ENCODE peak calls at places on chromosomes 2 and 18, in ten cellular contexts. S is neural progenitor cell, H is astrocyte, M is SK-N-SH, B is H9, W is MM.1S, V is GM23338, K is HCT116, E is mammary epithelial cell, D is hepatocyte. O is an unnamed sample.

GRCh38 chr18:46204143-46204542 is 100.0 kb downstream of the HAUS1 start:
- DNase-seq in K (no peak), S (no peak), V (no peak), M (no peak), B (no peak), W (no peak), E (no peak), D (no peak), H (no peak), O (no peak)

GRCh38 chr2:86017901-86018896 is 87.5 kb downstream of the POLR1A start:
- DNase-seq in B (no peak), S (no peak), K (no peak), H (peak), V (no peak), E (peak), D (no peak), W (no peak), M (no peak), O (peak)

GRCh38 chr2:240363718-240364581 is 71.5 kb upstream of the GPC1 start:
- DNase-seq in K (no peak), E (no peak), M (no peak), W (peak), D (no peak), V (no peak), S (no peak), H (no peak), B (no peak), O (no peak)

GRCh38 chr18:57813245-57813644 is 10.1 kb upstream of the ATP8B1 start:
- DNase-seq in D (no peak), K (peak), H (peak), W (no peak), M (no peak), V (no peak), S (no peak), E (peak), B (no peak), O (peak)

GRCh38 chr18:48376406-48376805 is 32.8 kb downstream of the ZBTB7C start:
- DNase-seq in V (peak), H (no peak), D (no peak), S (peak), B (peak), K (no peak), M (peak), W (no peak), E (no peak), O (no peak)

GRCh38 chr2:24147364-24147763 is 24.1 kb downstream of the FAM228B start:
- DNase-seq in M (no peak), H (no peak), S (no peak), E (no peak), B (no peak), D (no peak), K (no peak), W (no peak), V (no peak), O (peak)

GRCh38 chr2:17800219-17800618 is 16.0 kb upstream of the MSGN1 start:
- DNase-seq in V (no peak), S (no peak), E (peak), D (peak), W (no peak), K (no peak), B (no peak), M (no peak), H (peak), O (no peak)

GRCh38 chr2:96260404-96261260 is 5.2 kb downstream of the TMEM127 start:
- DNase-seq in S (peak), M (peak), W (peak), K (peak), H (peak), E (peak), D (peak), V (peak), B (peak), O (peak)

GRCh38 chr2:100321181-100321880 is 970 bp downstream of the LONRF2 start:
- DNase-seq in K (no peak), M (peak), E (peak), B (peak), H (peak), D (peak), W (no peak), S (peak), V (peak), O (peak)

GRCh38 chr2:66489433-66489832 is 54.5 kb downstream of the MEIS1 start:
- DNase-seq in W (no peak), B (no peak), K (no peak), E (no peak), V (no peak), M (no peak), S (no peak), D (no peak), H (no peak), O (no peak)

GRCh38 chr18:75984853-75985252 is 510.2 kb downstream of the ZNF516 start:
- DNase-seq in S (no peak), B (no peak), K (no peak), W (no peak), E (no peak), M (no peak), H (no peak), D (no peak), V (no peak), O (no peak)

GRCh38 chr2:100783986-100784385 is 36.0 kb upstream of the NPAS2 start:
- DNase-seq in M (no peak), W (no peak), D (no peak), V (no peak), S (no peak), E (no peak), K (no peak), B (no peak), H (peak), O (peak)

GRCh38 chr2:47056875-47057731 is 98.0 kb downstream of the STPG4 start:
- DNase-seq in V (no peak), B (no peak), D (no peak), S (no peak), M (peak), K (no peak), H (no peak), E (no peak), W (no peak), O (peak)

GRCh38 chr2:55155764-55156221 is 76.3 kb downstream of the CLHC1 start:
- DNase-seq in K (no peak), H (peak), B (no peak), S (no peak), D (no peak), W (no peak), M (no peak), E (no peak), V (no peak), O (peak)

GRCh38 chr2:196263181-196263747 is 91.9 kb upstream of the STK17B start:
- DNase-seq in H (peak), B (no peak), D (no peak), K (no peak), W (peak), V (no peak), E (peak), S (no peak), M (no peak), O (peak)
- H2AFZ ChIP-seq in H (no peak), B (no peak), D (no peak), K (no peak), W (peak), V (no peak), E (peak), S (no peak), M (no peak), O (peak)

DNA sequence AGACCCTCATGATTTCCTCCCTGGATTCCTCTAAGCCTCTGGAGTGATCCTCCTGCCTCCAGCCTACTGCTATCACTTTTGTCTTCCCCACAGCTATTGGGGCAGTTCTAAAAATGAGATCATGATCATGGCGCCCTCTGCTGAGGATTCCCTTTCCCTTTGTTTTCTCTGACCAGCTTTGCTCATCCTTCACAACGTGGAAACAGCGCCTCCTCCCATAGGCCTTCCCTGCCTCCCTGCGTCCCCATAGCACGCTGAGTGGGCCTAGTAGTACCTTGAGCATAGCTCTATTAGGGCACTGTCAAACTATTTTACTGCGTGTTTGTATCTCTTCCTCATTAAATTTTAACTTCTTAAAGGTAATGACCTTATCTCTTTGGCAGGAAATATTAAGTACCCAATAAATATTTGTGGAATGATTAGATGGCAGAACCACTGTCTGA is 207.0 kb upstream of the FANCL start:
- DNase-seq in H (peak), M (peak), D (peak), V (peak), W (peak), B (peak), K (peak), E (peak), S (peak), O (peak)
- TF ChIP-seq CTCF in H (peak), M (peak), D (peak), V (peak), W (peak), B (peak), K (peak), E (peak), S (peak), O (peak)

GRCh38 chr2:10322973-10323372 is 20.3 kb downstream of the HPCAL1 start:
- DNase-seq in B (no peak), H (no peak), D (no peak), E (no peak), K (no peak), V (no peak), W (no peak), M (no peak), S (no peak), O (no peak)
- H2AFZ ChIP-seq in B (no peak), H (no peak), D (no peak), E (no peak), K (no peak), V (no peak), W (no peak), M (no peak), S (no peak), O (no peak)

GRCh38 chr18:3592864-3593263 is 142.9 kb downstream of the TGIF1 start:
- DNase-seq in E (no peak), V (peak), B (no peak), K (no peak), M (no peak), S (no peak), D (no peak), H (no peak), W (no peak), O (no peak)

GRCh38 chr18:3594760-3595241 is 144.8 kb downstream of the TGIF1 start:
- DNase-seq in B (no peak), E (peak), M (no peak), K (no peak), V (no peak), S (peak), D (peak), H (peak), W (no peak), O (peak)

GRCh38 chr18:3595282-3596273 is 145.6 kb downstream of the TGIF1 start:
- DNase-seq in E (peak), D (peak), K (no peak), B (no peak), V (no peak), H (peak), W (no peak), M (no peak), S (no peak), O (peak)

GRCh38 chr18:3593381-3593903 is 143.5 kb downstream of the TGIF1 start:
- DNase-seq in B (no peak), D (no peak), W (no peak), V (peak), S (peak), E (peak), K (no peak), H (peak), M (peak), O (peak)

GRCh38 chr18:3593904-3594759 is 144.2 kb downstream of the TGIF1 start:
- DNase-seq in H (peak), E (peak), W (peak), V (peak), K (peak), M (peak), D (peak), S (peak), B (peak), O (peak)
- TF ChIP-seq CTCF in H (peak), E (peak), W (peak), V (peak), K (no peak), M (peak), D (peak), S (peak), B (peak), O (peak)

DNA sequence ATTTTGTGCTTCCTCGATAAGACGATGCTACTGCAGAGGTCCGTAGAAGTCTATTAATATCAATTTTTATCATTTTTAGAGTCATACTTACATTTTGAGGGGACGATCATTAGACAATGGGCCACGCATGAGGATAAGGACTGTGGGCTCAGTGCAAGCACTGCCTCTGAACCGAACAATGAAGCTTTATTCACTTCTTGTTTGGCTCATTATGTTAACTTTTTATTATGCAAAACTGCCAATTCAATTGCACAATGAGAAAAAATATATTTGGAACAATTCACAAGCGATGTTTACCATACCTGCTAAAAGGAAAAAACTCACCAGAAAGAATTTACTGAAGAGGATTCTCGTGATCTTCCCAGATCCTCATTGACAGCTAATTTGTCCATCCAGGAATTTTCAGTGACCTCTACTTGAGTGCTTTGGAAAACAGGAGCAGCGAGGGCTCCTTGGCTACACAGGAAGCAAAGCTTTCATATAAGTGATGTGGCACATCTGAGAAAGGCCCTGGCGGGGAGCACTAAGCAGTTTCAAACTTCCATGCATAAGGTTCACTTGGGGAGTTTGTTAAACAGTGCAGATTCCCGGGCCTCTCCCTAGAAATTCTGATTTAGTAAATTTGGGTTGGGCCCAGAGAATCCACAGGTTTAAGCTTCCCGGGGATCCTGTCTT is 13.3 kb upstream of the CAPN13 start:
- DNase-seq in E (no peak), S (no peak), B (no peak), D (no peak), H (no peak), V (peak), K (no peak), M (no peak), W (no peak), O (no peak)
- H2AFZ ChIP-seq in E (no peak), S (peak), B (no peak), D (no peak), H (no peak), V (peak), K (no peak), M (no peak), W (no peak), O (no peak)

GRCh38 chr18:25099838-25100393 is 252.1 kb downstream of the ZNF521 start:
- DNase-seq in B (no peak), H (no peak), V (no peak), E (no peak), S (no peak), W (no peak), D (no peak), M (no peak), K (no peak), O (peak)
- TF ChIP-seq CTCF in B (no peak), H (no peak), V (no peak), E (no peak), S (no peak), W (no peak), D (no peak), M (no peak), K (no peak), O (no peak)

GRCh38 chr2:134304726-134305509 is 51.0 kb downstream of the MGAT5 start:
- DNase-seq in D (no peak), W (no peak), M (no peak), V (no peak), H (no peak), B (no peak), E (no peak), K (no peak), S (no peak), O (no peak)

GRCh38 chr2:134300585-134300984 is 46.7 kb downstream of the MGAT5 start:
- DNase-seq in S (no peak), K (no peak), M (no peak), V (no peak), H (no peak), D (no peak), W (no peak), B (no peak), E (no peak), O (no peak)

GRCh38 chr2:134299334-134299733 is 45.5 kb downstream of the MGAT5 start:
- DNase-seq in D (no peak), H (no peak), V (no peak), K (no peak), E (no peak), S (no peak), B (no peak), M (no peak), W (no peak), O (no peak)

GRCh38 chr2:134306521-134306920 is 52.6 kb downstream of the MGAT5 start:
- DNase-seq in B (no peak), K (no peak), M (no peak), E (peak), W (no peak), V (no peak), S (no peak), H (no peak), D (no peak), O (no peak)

GRCh38 chr2:134301099-134301970 is 47.5 kb downstream of the MGAT5 start:
- DNase-seq in S (no peak), E (peak), V (no peak), B (no peak), D (no peak), M (no peak), K (no peak), W (no peak), H (peak), O (peak)
- H2AFZ ChIP-seq in S (no peak), E (no peak), V (no peak), B (no peak), D (no peak), M (no peak), K (no peak), W (no peak), H (peak), O (no peak)

DNA sequence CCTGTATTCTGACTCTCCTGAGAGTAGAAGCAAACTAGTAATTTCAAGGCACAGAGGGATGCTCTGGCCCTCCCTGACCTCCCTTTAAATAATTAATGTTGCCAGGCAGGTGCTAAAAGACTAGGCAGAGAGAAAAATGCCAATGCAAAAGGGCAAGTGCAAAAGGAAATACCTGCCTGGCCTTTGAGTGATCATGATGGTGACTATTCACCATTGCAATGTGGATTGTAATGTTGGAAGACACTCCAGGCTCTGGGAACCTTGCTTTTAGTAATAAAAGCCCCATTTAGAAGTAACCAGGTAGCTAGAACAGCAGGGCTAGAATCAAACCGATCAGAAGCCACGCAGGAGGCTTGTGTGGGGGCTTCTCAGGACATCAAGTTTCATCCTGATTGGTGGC is 15.9 kb upstream of the CHRNA1 start:
- DNase-seq in B (no peak), H (peak), E (no peak), D (no peak), W (no peak), M (no peak), V (no peak), S (no peak), K (no peak), O (no peak)
- TF ChIP-seq CTCF in B (no peak), H (no peak), E (no peak), D (no peak), W (no peak), M (no peak), V (no peak), S (no peak), K (no peak), O (no peak)

GRCh38 chr18:26649193-26649543 is 100.8 kb upstream of the KCTD1 start:
- DNase-seq in M (peak), V (no peak), D (no peak), E (no peak), W (no peak), K (no peak), S (no peak), H (no peak), B (no peak), O (no peak)
- H2AFZ ChIP-seq in M (no peak), V (no peak), D (no peak), E (no peak), W (no peak), K (no peak), S (no peak), H (no peak), B (no peak), O (no peak)

O was measured in fibroblast of lung.